ENCODE peak calls at places on chromosomes 16 and 17, in nine cellular contexts. One of them, this sample, is unnamed.

GRCh38 chr16:52488837-52489289 is 58.1 kb downstream of the TOX3 start:
- DNase-seq in transverse colon: peak; percentile 30
- DNase-seq in mucosa of descending colon: peak; percentile 42
- DNase-seq in prostate gland: no peak
- DNase-seq in lower lobe of right lung: no peak
- DNase-seq in thoracic aorta: no peak
- DNase-seq in upper lobe of right lung: no peak
- DNase-seq in cardiac muscle cell: no peak
- DNase-seq in GM23338: no peak
- DNase-seq in this sample: no peak

GRCh38 chr17:39899215-39899614 is 19.2 kb downstream of the GSDMB start:
- DNase-seq in thoracic aorta: no peak
- DNase-seq in GM23338: no peak
- DNase-seq in prostate gland: no peak
- DNase-seq in cardiac muscle cell: no peak
- DNase-seq in transverse colon: no peak
- DNase-seq in upper lobe of right lung: no peak
- DNase-seq in lower lobe of right lung: no peak
- DNase-seq in mucosa of descending colon: no peak
- DNase-seq in this sample: no peak

GRCh38 chr17:61076649-61077048 is 323.0 kb upstream of the TBX2 start:
- DNase-seq in transverse colon: no peak
- DNase-seq in prostate gland: no peak
- DNase-seq in cardiac muscle cell: no peak
- DNase-seq in GM23338: no peak
- DNase-seq in mucosa of descending colon: no peak
- DNase-seq in upper lobe of right lung: no peak
- DNase-seq in thoracic aorta: no peak
- DNase-seq in lower lobe of right lung: no peak
- DNase-seq in this sample: no peak

GRCh38 chr17:16398270-16399267 is 16.8 kb upstream of the TRPV2 start:
- DNase-seq in mucosa of descending colon: no peak
- DNase-seq in cardiac muscle cell: no peak
- DNase-seq in lower lobe of right lung: no peak
- DNase-seq in transverse colon: no peak
- DNase-seq in prostate gland: no peak
- DNase-seq in thoracic aorta: no peak
- DNase-seq in upper lobe of right lung: no peak
- DNase-seq in GM23338: no peak
- DNase-seq in this sample: no peak

GRCh38 chr16:58449768-58450167 is 50.2 kb upstream of the NDRG4 start:
- DNase-seq in cardiac muscle cell: no peak
- DNase-seq in transverse colon: no peak
- DNase-seq in thoracic aorta: no peak
- DNase-seq in prostate gland: no peak
- DNase-seq in upper lobe of right lung: no peak
- DNase-seq in GM23338: no peak
- DNase-seq in mucosa of descending colon: no peak
- DNase-seq in lower lobe of right lung: no peak
- DNase-seq in this sample: peak; percentile 17

GRCh38 chr16:81967358-81967757 is 43.9 kb downstream of the SDR42E1 start:
- DNase-seq in cardiac muscle cell: no peak
- DNase-seq in mucosa of descending colon: no peak
- DNase-seq in prostate gland: no peak
- DNase-seq in transverse colon: no peak
- DNase-seq in thoracic aorta: no peak
- DNase-seq in GM23338: no peak
- DNase-seq in lower lobe of right lung: no peak
- DNase-seq in upper lobe of right lung: no peak
- DNase-seq in this sample: no peak

GRCh38 chr17:42759982-42760651 is 910 bp upstream of the RAMP2 start:
- DNase-seq in transverse colon: no peak
- DNase-seq in mucosa of descending colon: no peak
- DNase-seq in upper lobe of right lung: no peak
- DNase-seq in GM23338: no peak
- DNase-seq in cardiac muscle cell: no peak
- DNase-seq in lower lobe of right lung: no peak
- DNase-seq in thoracic aorta: no peak
- DNase-seq in prostate gland: no peak
- DNase-seq in this sample: no peak

GRCh38 chr16:15760129-15760528 is 96.7 kb downstream of the MYH11 start:
- DNase-seq in thoracic aorta: no peak
- DNase-seq in mucosa of descending colon: no peak
- DNase-seq in lower lobe of right lung: no peak
- DNase-seq in upper lobe of right lung: no peak
- DNase-seq in GM23338: no peak
- DNase-seq in prostate gland: no peak
- DNase-seq in cardiac muscle cell: no peak
- DNase-seq in transverse colon: no peak
- DNase-seq in this sample: no peak

GRCh38 chr17:67366193-67367157 is at the start of gene PSMD12:
- DNase-seq in upper lobe of right lung: peak; percentile 97
- DNase-seq in prostate gland: peak; percentile 89
- DNase-seq in mucosa of descending colon: peak; percentile 93
- DNase-seq in lower lobe of right lung: peak; percentile 96
- DNase-seq in GM23338: peak; percentile 91
- DNase-seq in cardiac muscle cell: peak; percentile 94
- DNase-seq in transverse colon: peak; percentile 95
- DNase-seq in thoracic aorta: peak; percentile 75
- DNase-seq in this sample: peak; percentile 93

GRCh38 chr17:83076930-83077329 is 2.5 kb upstream of the METRNL start:
- DNase-seq in transverse colon: no peak
- DNase-seq in lower lobe of right lung: no peak
- DNase-seq in prostate gland: no peak
- DNase-seq in upper lobe of right lung: no peak
- DNase-seq in mucosa of descending colon: peak; percentile 58
- DNase-seq in GM23338: no peak
- DNase-seq in thoracic aorta: no peak
- DNase-seq in cardiac muscle cell: no peak
- DNase-seq in this sample: no peak

GRCh38 chr16:75176926-75177325 is 28.6 kb downstream of the ZFP1 start:
- DNase-seq in mucosa of descending colon: no peak
- DNase-seq in prostate gland: no peak
- DNase-seq in cardiac muscle cell: no peak
- DNase-seq in lower lobe of right lung: no peak
- DNase-seq in GM23338: no peak
- DNase-seq in transverse colon: no peak
- DNase-seq in upper lobe of right lung: no peak
- DNase-seq in thoracic aorta: no peak
- DNase-seq in this sample: no peak

GRCh38 chr17:73706858-73707257 is 62.6 kb upstream of the SDK2 start:
- DNase-seq in transverse colon: no peak
- DNase-seq in lower lobe of right lung: no peak
- DNase-seq in prostate gland: peak; percentile 23
- DNase-seq in thoracic aorta: no peak
- DNase-seq in cardiac muscle cell: no peak
- DNase-seq in mucosa of descending colon: no peak
- DNase-seq in GM23338: no peak
- DNase-seq in upper lobe of right lung: no peak
- DNase-seq in this sample: no peak

GRCh38 chr16:11630230-11631056 is 37.8 kb upstream of the SNN start:
- DNase-seq in lower lobe of right lung: no peak
- DNase-seq in mucosa of descending colon: no peak
- DNase-seq in transverse colon: no peak
- DNase-seq in upper lobe of right lung: no peak
- DNase-seq in thoracic aorta: no peak
- DNase-seq in GM23338: no peak
- DNase-seq in cardiac muscle cell: no peak
- DNase-seq in prostate gland: no peak
- DNase-seq in this sample: no peak

GRCh38 chr16:22291020-22291419 is 6.2 kb upstream of the POLR3E start:
- DNase-seq in prostate gland: no peak
- DNase-seq in cardiac muscle cell: no peak
- DNase-seq in mucosa of descending colon: no peak
- DNase-seq in GM23338: no peak
- DNase-seq in lower lobe of right lung: no peak
- DNase-seq in transverse colon: no peak
- DNase-seq in upper lobe of right lung: no peak
- DNase-seq in thoracic aorta: no peak
- DNase-seq in this sample: no peak

GRCh38 chr16:85347213-85347591 is 234.9 kb upstream of the CIBAR2 start:
- DNase-seq in cardiac muscle cell: peak; percentile 31
- DNase-seq in upper lobe of right lung: no peak
- DNase-seq in thoracic aorta: no peak
- DNase-seq in lower lobe of right lung: no peak
- DNase-seq in prostate gland: peak; percentile 36
- DNase-seq in mucosa of descending colon: peak; percentile 44
- DNase-seq in transverse colon: no peak
- DNase-seq in GM23338: peak; percentile 75
- DNase-seq in this sample: no peak

GRCh38 chr17:5533486-5534315 is 47.3 kb downstream of the MIS12 start:
- DNase-seq in lower lobe of right lung: no peak
- DNase-seq in thoracic aorta: no peak
- DNase-seq in mucosa of descending colon: no peak
- DNase-seq in prostate gland: no peak
- DNase-seq in GM23338: no peak
- DNase-seq in cardiac muscle cell: no peak
- DNase-seq in transverse colon: no peak
- DNase-seq in upper lobe of right lung: peak; percentile 26
- DNase-seq in this sample: no peak
- TF ChIP-seq CTCF in lower lobe of right lung: no peak
- TF ChIP-seq CTCF in thoracic aorta: no peak
- TF ChIP-seq CTCF in mucosa of descending colon: no peak
- TF ChIP-seq CTCF in prostate gland: no peak
- TF ChIP-seq CTCF in GM23338: no peak
- TF ChIP-seq CTCF in cardiac muscle cell: no peak
- TF ChIP-seq CTCF in transverse colon: no peak
- TF ChIP-seq CTCF in upper lobe of right lung: no peak
- TF ChIP-seq CTCF in this sample: no peak

GRCh38 chr16:78598186-78598585 is 498.7 kb downstream of the WWOX start:
- DNase-seq in transverse colon: no peak
- DNase-seq in upper lobe of right lung: no peak
- DNase-seq in cardiac muscle cell: no peak
- DNase-seq in GM23338: no peak
- DNase-seq in mucosa of descending colon: no peak
- DNase-seq in lower lobe of right lung: no peak
- DNase-seq in prostate gland: no peak
- DNase-seq in thoracic aorta: no peak
- DNase-seq in this sample: no peak
- H3K4me3 ChIP-seq in transverse colon: no peak overlapping the region
- H3K4me3 ChIP-seq in upper lobe of right lung: no peak overlapping the region
- H3K4me3 ChIP-seq in cardiac muscle cell: no peak overlapping the region
- H3K4me3 ChIP-seq in GM23338: no peak overlapping the region
- H3K4me3 ChIP-seq in mucosa of descending colon: no peak overlapping the region
- H3K4me3 ChIP-seq in lower lobe of right lung: no peak overlapping the region
- H3K4me3 ChIP-seq in prostate gland: no peak overlapping the region
- H3K4me3 ChIP-seq in thoracic aorta: no peak overlapping the region
- H3K4me3 ChIP-seq in this sample: no peak overlapping the region

GRCh38 chr17:44912763-44913544 is 2.3 kb downstream of the GFAP start:
- DNase-seq in thoracic aorta: no peak
- DNase-seq in cardiac muscle cell: no peak
- DNase-seq in transverse colon: no peak
- DNase-seq in GM23338: no peak
- DNase-seq in upper lobe of right lung: peak; percentile 40
- DNase-seq in mucosa of descending colon: no peak
- DNase-seq in prostate gland: no peak
- DNase-seq in lower lobe of right lung: peak; percentile 20
- DNase-seq in this sample: no peak
- H3K4me1 ChIP-seq in thoracic aorta: peaks cover 42% of the 10 kb centered on the region
- H3K4me1 ChIP-seq in cardiac muscle cell: peaks cover 17% of the 10 kb centered on the region
- H3K4me1 ChIP-seq in transverse colon: peaks cover 6% of the 10 kb centered on the region
- H3K4me1 ChIP-seq in GM23338: no peaks in the 10 kb centered on the region
- H3K4me1 ChIP-seq in upper lobe of right lung: peaks cover 6% of the 10 kb centered on the region
- H3K4me1 ChIP-seq in mucosa of descending colon: peaks cover 6% of the 10 kb centered on the region
- H3K4me1 ChIP-seq in prostate gland: peaks cover 3% of the 10 kb centered on the region
- H3K4me1 ChIP-seq in lower lobe of right lung: peaks cover 10% of the 10 kb centered on the region
- H3K4me1 ChIP-seq in this sample: no peaks in the 10 kb centered on the region

DNA sequence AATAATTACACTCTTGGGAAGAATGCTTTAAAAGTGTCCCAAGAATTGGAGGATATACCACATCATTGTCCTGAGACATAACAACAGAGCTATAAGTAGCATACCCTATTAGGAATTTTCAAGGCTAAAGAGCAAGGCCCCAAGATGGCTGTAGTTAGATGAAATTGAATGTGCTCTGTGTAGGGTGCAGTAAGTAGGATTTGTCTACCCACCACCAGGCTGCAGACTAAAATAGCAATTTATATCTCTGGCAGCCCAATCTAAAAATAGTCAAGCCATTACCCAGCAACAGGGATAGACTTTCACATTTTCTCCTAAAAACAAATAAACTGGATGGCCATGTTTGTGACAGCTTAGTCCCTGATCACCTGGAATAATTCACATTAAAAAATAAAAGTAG is 5.6 kb downstream of the MMD start:
- DNase-seq in upper lobe of right lung: no peak
- DNase-seq in prostate gland: no peak
- DNase-seq in lower lobe of right lung: no peak
- DNase-seq in cardiac muscle cell: no peak
- DNase-seq in GM23338: no peak
- DNase-seq in mucosa of descending colon: no peak
- DNase-seq in thoracic aorta: no peak
- DNase-seq in transverse colon: no peak
- DNase-seq in this sample: no peak
- TF ChIP-seq CTCF in upper lobe of right lung: no peak
- TF ChIP-seq CTCF in prostate gland: no peak
- TF ChIP-seq CTCF in lower lobe of right lung: no peak
- TF ChIP-seq CTCF in cardiac muscle cell: no peak
- TF ChIP-seq CTCF in GM23338: no peak
- TF ChIP-seq CTCF in mucosa of descending colon: no peak
- TF ChIP-seq CTCF in thoracic aorta: no peak
- TF ChIP-seq CTCF in transverse colon: no peak
- TF ChIP-seq CTCF in this sample: no peak

DNA sequence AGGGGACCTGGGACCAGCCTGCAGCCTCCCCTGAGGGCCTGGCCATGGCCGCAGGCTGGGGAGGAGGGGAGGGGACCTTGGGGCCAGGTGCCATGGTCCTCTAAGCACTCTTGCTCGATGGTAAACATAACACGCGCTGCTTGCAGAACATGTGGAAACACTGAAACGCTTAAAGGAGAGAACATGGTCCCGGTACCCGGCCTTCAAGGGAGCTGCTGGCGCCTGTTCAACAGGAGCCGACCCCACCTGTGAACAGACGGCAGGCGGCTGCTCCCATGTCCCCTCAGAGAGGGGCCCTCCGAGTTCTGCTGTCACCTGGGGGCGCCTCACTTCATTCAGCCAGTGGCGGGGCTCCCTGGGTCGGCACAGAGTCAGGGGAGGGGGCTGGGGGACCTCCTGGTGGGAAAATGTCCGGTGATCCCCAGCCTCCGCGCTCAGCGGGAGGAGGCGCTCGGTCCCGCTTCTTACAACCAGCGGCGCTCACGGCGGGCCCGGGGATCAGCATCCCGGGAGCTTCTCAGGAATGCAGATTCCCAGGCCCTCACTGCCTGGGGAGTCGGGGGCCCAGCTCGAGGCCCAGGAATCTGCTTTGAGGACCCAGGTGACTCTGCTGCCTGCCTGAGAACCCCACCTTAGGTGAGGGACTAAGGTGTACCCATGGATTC is 854 bp upstream of the SSTR5 start:
- DNase-seq in prostate gland: no peak
- DNase-seq in mucosa of descending colon: no peak
- DNase-seq in upper lobe of right lung: no peak
- DNase-seq in transverse colon: no peak
- DNase-seq in cardiac muscle cell: no peak
- DNase-seq in GM23338: no peak
- DNase-seq in thoracic aorta: no peak
- DNase-seq in lower lobe of right lung: no peak
- DNase-seq in this sample: no peak
- H3K4me3 ChIP-seq in prostate gland: no peak overlapping the region
- H3K4me3 ChIP-seq in mucosa of descending colon: no peak overlapping the region
- H3K4me3 ChIP-seq in upper lobe of right lung: no peak overlapping the region
- H3K4me3 ChIP-seq in transverse colon: no peak overlapping the region
- H3K4me3 ChIP-seq in cardiac muscle cell: no peak overlapping the region
- H3K4me3 ChIP-seq in GM23338: peak overlapping the region; percentile 52
- H3K4me3 ChIP-seq in thoracic aorta: no peak overlapping the region
- H3K4me3 ChIP-seq in lower lobe of right lung: no peak overlapping the region
- H3K4me3 ChIP-seq in this sample: no peak overlapping the region